ENCODE peak calls at places on chromosome 3, in five cellular contexts. E is Peyer's patch; A is NCI-H69; U is NCI-H1694 treated with DMSO at 0.1 percent for 48 hours; S is stimulated activated naive CD8-positive, alpha-beta T cell treated with anti-CD3 and anti-CD28 coated beads, Interleukin-15, amount 100 ng/mL, for 72 hours. T is an unnamed sample.

GRCh38 chr3:19748782-19749447 is 185.1 kb downstream of the EFHB start:
- DNase-seq in U (no peak), E (no peak), S (no peak), A (no peak), T (no peak)

GRCh38 chr3:189718215-189718614 is 87.0 kb downstream of the TP63 start:
- DNase-seq in U (no peak), A (no peak), E (no peak), S (no peak), T (no peak)

GRCh38 chr3:53150247-53151085 is 10.5 kb upstream of the PRKCD start:
- DNase-seq in S (no peak), U (no peak), E (peak; percentile 79), A (no peak), T (no peak)

GRCh38 chr3:140493271-140493670 is 184.6 kb upstream of the TRIM42 start:
- DNase-seq in U (no peak), E (no peak), A (no peak), S (no peak), T (no peak)

GRCh38 chr3:46576386-46576785 is 10.3 kb upstream of the LRRC2 start:
- DNase-seq in U (no peak), A (no peak), E (no peak), S (no peak), T (no peak)

GRCh38 chr3:37016903-37017302 is 23.6 kb downstream of the MLH1 start:
- DNase-seq in S (no peak), A (no peak), E (no peak), U (no peak), T (no peak)

GRCh38 chr3:13750731-13751130 is 129.1 kb downstream of the WNT7A start:
- DNase-seq in E (no peak), S (no peak), A (no peak), U (no peak), T (no peak)

GRCh38 chr3:44712455-44713075 is at the start of gene ZNF502:
- DNase-seq in U (peak; percentile 28), S (peak; percentile 74), A (peak; percentile 66), E (peak; percentile 88), T (peak; percentile 63)

GRCh38 chr3:42205800-42206514 is 60.0 kb downstream of the CCK start:
- DNase-seq in A (peak; percentile 15), U (no peak), S (no peak), E (no peak), T (no peak)

GRCh38 chr3:128698211-128699011 is 27.6 kb upstream of the RAB7A start:
- DNase-seq in E (peak; percentile 61), U (no peak), S (peak; percentile 27), A (peak; percentile 61), T (no peak)

GRCh38 chr3:153144779-153145178 is 17.2 kb upstream of the RAP2B start:
- DNase-seq in S (no peak), A (no peak), U (no peak), E (no peak), T (no peak)

GRCh38 chr3:40518067-40518466 is 6.7 kb upstream of the ZNF621 start:
- DNase-seq in E (no peak), S (no peak), U (no peak), A (no peak), T (no peak)

GRCh38 chr3:147415337-147415736 is 6.2 kb downstream of the ZIC1 start:
- DNase-seq in U (no peak), A (no peak), S (no peak), E (no peak), T (no peak)

GRCh38 chr3:178170698-178171535 is 365.3 kb upstream of the KCNMB2 start:
- DNase-seq in E (no peak), S (no peak), A (peak; percentile 57), U (no peak), T (peak; percentile 36)

GRCh38 chr3:188123170-188123920 is 30.6 kb upstream of the LPP start:
- DNase-seq in A (no peak), U (no peak), E (no peak), S (no peak), T (no peak)

GRCh38 chr3:172965256-172965655 is 175.8 kb downstream of the SPATA16 start:
- DNase-seq in E (no peak), S (no peak), U (no peak), A (no peak), T (no peak)

GRCh38 chr3:105868450-105868744 is 415 bp downstream of the CBLB start:
- DNase-seq in U (no peak), E (peak; percentile 79), A (peak; percentile 67), S (peak; percentile 40), T (peak; percentile 43)

GRCh38 chr3:5068531-5068930 is 53.6 kb upstream of the ARL8B start:
- DNase-seq in A (no peak), U (no peak), S (no peak), E (no peak), T (no peak)

GRCh38 chr3:195151402-195151801 is 119.6 kb downstream of the XXYLT1 start:
- DNase-seq in A (no peak), S (no peak), U (no peak), E (no peak), T (no peak)

GRCh38 chr3:61830111-61830400 is 268.7 kb downstream of the PTPRG start:
- DNase-seq in E (no peak), U (peak; percentile 1), A (no peak), S (no peak), T (no peak)

GRCh38 chr3:171965088-171965712 is 74.2 kb upstream of the FNDC3B start:
- DNase-seq in E (no peak), S (no peak), A (no peak), U (no peak), T (no peak)

GRCh38 chr3:29335438-29335837 is 54.6 kb downstream of the RBMS3 start:
- DNase-seq in A (peak; percentile 84), E (no peak), S (no peak), U (peak; percentile 29), T (peak; percentile 64)

GRCh38 chr3:111751961-111752360 is 107.1 kb upstream of the PHLDB2 start:
- DNase-seq in E (no peak), S (no peak), A (peak; percentile 1), U (no peak), T (no peak)

GRCh38 chr3:141115752-141116541 is 64.8 kb downstream of the SPSB4 start:
- DNase-seq in U (no peak), S (no peak), A (no peak), E (no peak), T (no peak)

GRCh38 chr3:94928921-94929320 is 866.1 kb downstream of the NSUN3 start:
- DNase-seq in S (no peak), E (no peak), U (peak; percentile 2), A (peak; percentile 57), T (no peak)

T was measured in tibial nerve.